ENCODE peak calls at places on chromosomes 16 and 17, in four cellular contexts. Z, S, D and K are unnamed samples.

GRCh38 chr17:7213895-7214299 is 5.7 kb downstream of the DLG4 start:
- DNase-seq in Z (no peak), S (no peak), D (peak), K (peak)

GRCh38 chr16:13510425-13511151 is 409.4 kb upstream of the ERCC4 start:
- DNase-seq in Z (no peak), S (no peak), D (no peak), K (no peak)

GRCh38 chr17:65025288-65025687 is 31.3 kb downstream of the GNA13 start:
- DNase-seq in Z (no peak), S (no peak), D (no peak), K (no peak)

GRCh38 chr17:44829558-44830358 is at the start of gene GJC1:
- DNase-seq in Z (no peak), S (no peak), D (peak), K (peak)

GRCh38 chr16:5385115-5385514 is 287.5 kb upstream of the EEF2KMT start:
- DNase-seq in Z (no peak), S (no peak), D (no peak), K (no peak)

GRCh38 chr17:41492351-41492750 is 2.6 kb upstream of the KRT36 start:
- DNase-seq in Z (peak), S (no peak), D (no peak), K (no peak)

GRCh38 chr16:75121949-75122568 is 5.5 kb upstream of the LDHD start:
- DNase-seq in Z (no peak), S (no peak), D (no peak), K (no peak)

GRCh38 chr16:75244844-75245758 is 6.3 kb downstream of the BCAR1 start:
- DNase-seq in Z (peak), S (peak), D (peak), K (no peak)

GRCh38 chr17:47231334-47231733 is 22.2 kb downstream of the MYL4 start:
- DNase-seq in Z (no peak), S (no peak), D (no peak), K (no peak)

GRCh38 chr17:48882272-48882671 is 10.3 kb upstream of the ATP5MC1 start:
- DNase-seq in Z (no peak), S (no peak), D (no peak), K (no peak)

GRCh38 chr17:81821603-81822311 is 11.3 kb downstream of the MCRIP1 start:
- DNase-seq in Z (peak), S (no peak), D (peak), K (peak)

GRCh38 chr16:26816885-26817571 is 249.7 kb upstream of the C16orf82 start:
- DNase-seq in Z (no peak), S (no peak), D (peak), K (no peak)

GRCh38 chr16:29992371-29992967 is 2.9 kb downstream of the HIRIP3 start:
- DNase-seq in Z (no peak), S (no peak), D (no peak), K (no peak)

GRCh38 chr17:78912082-78912481 is 9.1 kb upstream of the CEP295NL start:
- DNase-seq in Z (no peak), S (no peak), D (no peak), K (no peak)

GRCh38 chr16:9060225-9060624 is 31.2 kb upstream of the HAPSTR1 start:
- DNase-seq in Z (no peak), S (no peak), D (no peak), K (no peak)

GRCh38 chr17:77531002-77531401 is 390.2 kb downstream of the SEC14L1 start:
- DNase-seq in Z (no peak), S (no peak), D (no peak), K (no peak)

GRCh38 chr16:87115646-87116045 is 201.5 kb downstream of the C16orf95 start:
- DNase-seq in Z (no peak), S (no peak), D (no peak), K (no peak)

GRCh38 chr16:83403751-83404150 is 404.0 kb upstream of the HSBP1 start:
- DNase-seq in Z (no peak), S (peak), D (no peak), K (no peak)

GRCh38 chr16:5252800-5253199 is 155.2 kb upstream of the EEF2KMT start:
- DNase-seq in Z (no peak), S (no peak), D (no peak), K (no peak)